ENCODE peak calls at places on chromosomes 3 and 15, in five cellular contexts. S is T-helper 22 cell, N is NCI-H1417, K is right atrium auricular region, Z is GDM1. I is an unnamed sample.

GRCh38 chr3:36697397-36698001 is 66.9 kb downstream of the DCLK3 start:
- DNase-seq in N (peak; percentile 0), Z (no peak), S (no peak), K (no peak), I (no peak)

GRCh38 chr15:26772588-26773484 is at the start of gene GABRB3:
- DNase-seq in Z (no peak), S (no peak), N (peak; percentile 87), K (no peak), I (no peak)

GRCh38 chr3:63193647-63194046 is 84.5 kb upstream of the SYNPR start:
- DNase-seq in S (no peak), K (no peak), Z (no peak), N (peak; percentile 67), I (no peak)

GRCh38 chr15:63497642-63498100 is 6.7 kb upstream of the USP3 start:
- DNase-seq in S (peak; percentile 75), N (no peak), Z (peak; percentile 83), K (no peak), I (peak; percentile 81)

GRCh38 chr3:69770976-69771634 is 31.8 kb downstream of the MITF start:
- DNase-seq in S (no peak), N (no peak), K (no peak), Z (no peak), I (no peak)

GRCh38 chr15:38453971-38454686 is at the start of gene FAM98B:
- DNase-seq in N (peak; percentile 88), Z (peak; percentile 74), K (peak; percentile 91), S (peak; percentile 62), I (peak; percentile 67)

GRCh38 chr3:146164951-146165350 is 4.0 kb upstream of the PLOD2 start:
- DNase-seq in Z (no peak), N (no peak), S (no peak), K (no peak), I (no peak)

GRCh38 chr3:16338999-16339398 is 74.0 kb downstream of the OXNAD1 start:
- DNase-seq in K (peak; percentile 77), Z (no peak), S (no peak), N (no peak), I (no peak)

I was measured in CMK.